ENCODE peak calls at places on chromosome 20, in seven cellular contexts. L is gastrocnemius medialis; T is thyroid gland; G is brain microvascular endothelial cell; F is upper lobe of right lung; H is CD4-positive, alpha-beta T cell; P is MM.1S. D is an unnamed sample.
A peak's percentile ranks its signal among the peaks of the same experiment; 100 is the strongest.

GRCh38 chr20:40960521-40960956 is 68.1 kb upstream of the TOP1 start:
- DNase-seq in F (no peak), P (no peak), L (no peak), T (no peak), H (no peak), G (no peak), D (no peak)

GRCh38 chr20:13990465-13990864 is at the start of gene SEL1L2:
- DNase-seq in H (no peak), G (no peak), P (no peak), L (no peak), F (no peak), T (no peak), D (no peak)

GRCh38 chr20:59182401-59183044 is 18.9 kb downstream of the ZNF831 start:
- DNase-seq in F (no peak), L (no peak), T (no peak), G (no peak), P (no peak), H (no peak), D (no peak)

GRCh38 chr20:32227316-32227715 is 19.6 kb downstream of the POFUT1 start:
- DNase-seq in L (no peak), G (no peak), H (no peak), P (no peak), F (no peak), T (no peak), D (no peak)

GRCh38 chr20:34311118-34312023 is 8.2 kb upstream of the AHCY start:
- DNase-seq in G (no peak), H (no peak), F (no peak), T (no peak), L (no peak), P (no peak), D (no peak)

GRCh38 chr20:50646483-50646996 is 44.8 kb downstream of the RIPOR3 start:
- DNase-seq in F (no peak), L (no peak), G (no peak), P (no peak), H (no peak), T (no peak), D (no peak)

GRCh38 chr20:24102749-24103148 is 114.2 kb upstream of the GGTLC1 start:
- DNase-seq in H (no peak), F (no peak), L (no peak), T (no peak), P (no peak), G (peak; percentile 60), D (peak; percentile 34)

GRCh38 chr20:871948-872347 is 38.4 kb downstream of the FAM110A start:
- DNase-seq in T (no peak), H (no peak), P (no peak), G (no peak), F (no peak), L (no peak), D (no peak)

GRCh38 chr20:14764511-14765369 is 427.3 kb upstream of the FLRT3 start:
- DNase-seq in G (no peak), P (no peak), H (no peak), T (peak; percentile 90), L (no peak), F (peak; percentile 65), D (no peak)

GRCh38 chr20:38449046-38449445 is 13.9 kb upstream of the SNHG17 start:
- DNase-seq in T (no peak), L (no peak), H (no peak), P (no peak), F (no peak), G (no peak), D (no peak)

GRCh38 chr20:38447251-38447661 is 12.1 kb upstream of the SNHG17 start:
- DNase-seq in F (no peak), L (no peak), G (no peak), T (no peak), H (no peak), P (no peak), D (no peak)

GRCh38 chr20:38452880-38453624 is 17.9 kb upstream of the SNHG17 start:
- DNase-seq in L (no peak), F (no peak), H (no peak), P (no peak), G (peak; percentile 76), T (no peak), D (peak; percentile 76)

GRCh38 chr20:38447931-38448675 is 13.0 kb upstream of the SNHG17 start:
- DNase-seq in H (no peak), G (no peak), L (no peak), T (no peak), P (no peak), F (no peak), D (no peak)

GRCh38 chr20:38450412-38450975 is 15.4 kb upstream of the SNHG17 start:
- DNase-seq in G (peak; percentile 88), F (no peak), T (no peak), H (no peak), L (no peak), P (no peak), D (no peak)
- TF ChIP-seq CTCF in G (no peak), F (no peak), T (no peak), H (no peak), L (no peak), P (no peak), D (no peak)

DNA sequence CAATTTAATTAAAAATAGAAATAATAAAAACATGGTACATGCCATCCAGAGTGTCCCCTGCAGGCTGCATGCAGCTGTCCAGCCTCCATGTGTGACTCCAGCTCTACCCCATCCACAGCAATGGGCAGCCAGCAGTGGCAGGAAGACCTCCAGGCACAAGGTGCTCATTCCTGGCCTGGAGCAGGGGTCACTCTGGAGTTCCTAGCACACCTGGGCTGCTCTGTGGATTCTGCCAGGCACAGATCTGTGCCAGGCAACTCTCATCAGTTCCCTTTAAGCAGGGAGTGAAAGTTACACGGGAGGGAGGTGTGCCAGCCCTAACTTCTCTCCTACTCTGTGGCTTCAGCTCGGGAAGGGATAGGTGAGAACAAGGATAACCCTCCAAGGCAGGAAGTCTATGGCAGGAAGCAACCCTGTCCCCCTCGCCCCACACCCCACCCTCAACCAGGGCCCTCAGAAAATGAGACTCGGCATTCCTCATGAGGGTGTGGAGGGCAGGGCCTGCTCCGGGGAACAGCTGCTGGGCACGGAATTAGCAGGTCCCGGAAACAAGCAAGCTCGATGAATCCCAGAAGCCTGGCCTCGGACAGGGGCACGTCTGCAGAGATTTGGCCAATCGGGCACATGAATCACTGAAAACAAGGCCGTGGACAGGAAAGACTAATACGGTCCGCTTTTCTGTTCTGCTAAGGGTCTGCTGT is 10.0 kb downstream of the JPH2 start:
- DNase-seq in F (no peak), G (no peak), L (peak; percentile 92), T (no peak), H (no peak), P (no peak), D (peak; percentile 94)
- H3K27ac ChIP-seq in F (no peak overlapping the region), G (no peak overlapping the region), L (peak overlapping the region; percentile 98), T (no peak overlapping the region), H (no peak overlapping the region), P (no peak overlapping the region), D (peak overlapping the region; percentile 94)

GRCh38 chr20:63848003-63848911 is 13.0 kb upstream of the ABHD16B start:
- DNase-seq in F (no peak), T (no peak), P (no peak), G (no peak), H (no peak), L (peak; percentile 81), D (no peak)

GRCh38 chr20:63846938-63847373 is 14.3 kb upstream of the ABHD16B start:
- DNase-seq in G (no peak), H (no peak), F (no peak), P (no peak), T (no peak), L (no peak), D (no peak)

GRCh38 chr20:63844384-63845025 is 13.4 kb upstream of the ZBTB46 start:
- DNase-seq in G (no peak), H (no peak), T (no peak), L (no peak), P (no peak), F (no peak), D (no peak)

GRCh38 chr20:63847374-63848002 is 13.8 kb upstream of the ABHD16B start:
- DNase-seq in H (no peak), P (no peak), G (no peak), T (no peak), L (no peak), F (no peak), D (no peak)

GRCh38 chr20:63846128-63846771 is 15.0 kb upstream of the ABHD16B start:
- DNase-seq in T (peak; percentile 40), P (no peak), G (no peak), L (peak; percentile 64), F (no peak), H (no peak), D (peak; percentile 58)
- TF ChIP-seq CTCF in T (no peak), P (no peak), G (no peak), L (no peak), F (no peak), H (no peak), D (no peak)

DNA sequence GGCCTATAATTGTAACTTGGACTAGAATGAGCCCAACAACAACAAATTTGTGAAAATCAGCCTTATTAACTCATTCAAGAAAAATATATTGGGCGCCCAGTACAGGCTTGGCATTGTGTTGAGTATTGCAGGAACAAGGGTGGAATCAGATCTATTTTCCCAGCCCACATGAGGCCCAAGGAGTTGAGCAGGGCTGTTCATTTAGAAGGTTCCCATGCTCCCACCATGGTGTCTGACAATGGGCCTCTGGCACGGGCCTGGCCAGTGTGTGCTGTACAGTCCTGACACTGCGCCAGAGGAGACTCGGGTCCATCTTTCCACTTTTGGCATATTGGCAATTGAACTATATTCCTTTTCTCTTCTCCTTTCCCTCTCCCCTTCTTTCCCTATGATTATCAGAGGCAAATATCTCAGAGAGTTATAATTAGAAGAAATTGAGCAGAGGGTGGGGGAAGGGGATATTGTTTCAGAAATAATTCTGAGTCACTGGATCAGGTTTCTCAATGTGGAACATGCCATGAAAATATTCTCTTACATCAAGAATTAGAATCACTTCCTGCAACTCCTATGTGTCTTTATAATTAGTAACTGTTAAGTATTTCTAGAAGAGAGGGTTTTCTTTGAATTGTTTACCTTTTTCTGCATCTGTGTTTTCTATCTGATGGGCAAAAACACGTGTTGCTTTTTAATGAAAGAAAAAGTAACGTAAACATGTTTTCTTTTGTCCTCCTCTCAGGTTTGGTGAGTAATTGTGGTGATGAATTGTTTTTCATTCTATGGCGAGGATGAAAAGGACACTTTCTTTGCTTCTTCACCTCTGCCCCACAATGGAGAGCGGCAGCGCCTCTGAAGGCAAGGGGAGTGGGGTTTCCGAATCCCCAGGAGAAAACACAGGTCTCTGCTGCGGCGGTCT is 209.4 kb downstream of the FOXA2 start:
- DNase-seq in T (no peak), P (no peak), L (no peak), H (no peak), G (peak; percentile 28), F (no peak), D (peak; percentile 57)
- H3K27ac ChIP-seq in T (no peak overlapping the region), P (no peak overlapping the region), L (peak overlapping the region; percentile 69), H (no peak overlapping the region), G (peak overlapping the region; percentile 79), F (no peak overlapping the region), D (peak overlapping the region; percentile 93)